ENCODE peak calls at places on chromosomes 3 and 15, in four cellular contexts. K, Z, V and L are unnamed samples.

GRCh38 chr15:40493089-40493840 is 22.5 kb downstream of the CHST14 start:
- DNase-seq in Z (peak; percentile 34), K (no peak), V (no peak), L (no peak)

GRCh38 chr3:189941125-189941524 is 179.6 kb downstream of the P3H2 start:
- DNase-seq in Z (no peak), V (no peak), K (no peak), L (no peak)

GRCh38 chr3:114504941-114505632 is 211.3 kb downstream of the TIGIT start:
- DNase-seq in K (no peak), V (no peak), Z (peak; percentile 40), L (no peak)

GRCh38 chr3:172520332-172520831 is 2.8 kb downstream of the TNFSF10 start:
- DNase-seq in V (no peak), K (no peak), Z (peak; percentile 90), L (no peak)

GRCh38 chr3:129838086-129838485 is 55.4 kb downstream of the TMCC1 start:
- DNase-seq in V (no peak), Z (no peak), K (no peak), L (no peak)

GRCh38 chr3:30676424-30677346 is 70.3 kb downstream of the TGFBR2 start:
- DNase-seq in K (no peak), V (no peak), Z (no peak), L (no peak)

GRCh38 chr15:33057845-33058244 is 136.7 kb downstream of the FMN1 start:
- DNase-seq in V (no peak), Z (no peak), K (no peak), L (no peak)

GRCh38 chr3:15287565-15288330 is 44.6 kb downstream of the SH3BP5 start:
- DNase-seq in Z (peak; percentile 99), V (no peak), K (peak; percentile 70), L (peak; percentile 81)

GRCh38 chr3:21752749-21753347 is 1.8 kb upstream of the ZNF385D start:
- DNase-seq in Z (peak; percentile 85), V (no peak), K (no peak), L (peak; percentile 23)

GRCh38 chr15:66702770-66703539 is 919 bp downstream of the SMAD6 start:
- DNase-seq in Z (no peak), K (no peak), V (no peak), L (no peak)

GRCh38 chr3:195095035-195095703 is 175.8 kb downstream of the XXYLT1 start:
- DNase-seq in K (no peak), Z (no peak), V (no peak), L (no peak)

GRCh38 chr3:68007621-68008226 is 353.3 kb upstream of the SUCLG2 start:
- DNase-seq in V (no peak), K (no peak), Z (no peak), L (no peak)

GRCh38 chr3:43999920-44000319 is 241.8 kb upstream of the TOPAZ1 start:
- DNase-seq in V (no peak), K (no peak), Z (no peak), L (no peak)

GRCh38 chr3:195537995-195538394 is 5.1 kb downstream of the PPP1R2 start:
- DNase-seq in Z (no peak), K (no peak), V (no peak), L (no peak)

GRCh38 chr3:94619643-94620042 is 556.8 kb downstream of the NSUN3 start:
- DNase-seq in V (no peak), Z (no peak), K (no peak), L (no peak)

GRCh38 chr3:97793415-97794019 is 28.3 kb upstream of the CRYBG3 start:
- DNase-seq in Z (peak; percentile 72), V (peak; percentile 26), K (no peak), L (no peak)

GRCh38 chr3:126969586-126969985 is 13.3 kb upstream of the PLXNA1 start:
- DNase-seq in K (no peak), Z (peak; percentile 93), V (no peak), L (no peak)

GRCh38 chr3:197224034-197224444 is 74.4 kb downstream of the DLG1 start:
- DNase-seq in K (no peak), V (peak; percentile 32), Z (peak; percentile 71), L (no peak)

GRCh38 chr3:57557088-57557537 is 1.0 kb downstream of the PDE12 start:
- DNase-seq in K (no peak), V (no peak), Z (peak; percentile 62), L (peak; percentile 53)

GRCh38 chr3:36591959-36592358 is 172.4 kb downstream of the DCLK3 start:
- DNase-seq in V (no peak), K (no peak), Z (peak; percentile 35), L (no peak)

GRCh38 chr3:187456268-187456667 is 88.1 kb downstream of the RTP4 start:
- DNase-seq in V (no peak), K (peak; percentile 38), Z (peak; percentile 65), L (peak; percentile 52)

GRCh38 chr3:127616836-127617605 is 12.0 kb upstream of the PODXL2 start:
- DNase-seq in Z (no peak), V (no peak), K (no peak), L (no peak)

GRCh38 chr3:8653800-8654408 is 9.3 kb upstream of the SSUH2 start:
- DNase-seq in V (no peak), Z (no peak), K (no peak), L (no peak)

GRCh38 chr3:45758871-45759270 is 37.5 kb downstream of the SLC6A20 start:
- DNase-seq in K (no peak), V (no peak), Z (no peak), L (no peak)

GRCh38 chr3:105686324-105686897 is 182.4 kb downstream of the CBLB start:
- DNase-seq in K (no peak), V (peak; percentile 0), Z (peak; percentile 63), L (no peak)

GRCh38 chr3:56988874-56989433 is 71.5 kb upstream of the SPATA12 start:
- DNase-seq in Z (peak; percentile 79), V (peak; percentile 43), K (peak; percentile 84), L (peak; percentile 85)

GRCh38 chr3:131716007-131716406 is 213.2 kb upstream of the MRPL3 start:
- DNase-seq in V (no peak), K (no peak), Z (no peak), L (no peak)
- TF ChIP-seq CTCF in V (no peak), K (no peak), Z (no peak), L (no peak)

DNA sequence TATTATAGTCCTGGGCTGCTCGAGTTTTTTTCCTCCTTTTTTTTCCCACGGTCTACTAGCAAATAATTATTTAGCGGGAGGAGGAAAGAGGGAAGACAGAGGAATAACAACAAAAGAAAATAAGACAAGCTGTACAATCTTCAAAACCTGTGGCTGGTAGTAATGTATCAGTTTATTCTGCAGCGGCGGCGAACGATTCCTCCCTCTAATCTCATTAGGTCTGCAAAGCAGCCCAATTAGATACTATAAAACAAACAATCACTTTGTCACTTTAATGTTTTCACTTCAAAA is 398 bp upstream of the TLE3 start:
- DNase-seq in K (no peak), V (no peak), Z (no peak), L (no peak)
- TF ChIP-seq CTCF in K (peak; percentile 0), V (no peak), Z (no peak), L (peak; percentile 2)

GRCh38 chr15:65517866-65518207 is 348 bp upstream of the DPP8 start:
- DNase-seq in V (no peak), Z (peak; percentile 54), K (no peak), L (no peak)
- TF ChIP-seq CTCF in V (no peak), Z (no peak), K (no peak), L (no peak)

GRCh38 chr3:100500320-100500880 is 8.0 kb downstream of the TMEM45A start:
- DNase-seq in Z (no peak), K (no peak), V (no peak), L (no peak)
- TF ChIP-seq CTCF in Z (no peak), K (no peak), V (no peak), L (no peak)

GRCh38 chr3:175127075-175127662 is 268.0 kb downstream of the NAALADL2 start:
- DNase-seq in V (no peak), K (no peak), Z (no peak), L (no peak)

GRCh38 chr3:175129571-175129970 is 270.4 kb downstream of the NAALADL2 start:
- DNase-seq in Z (no peak), K (no peak), V (no peak), L (no peak)

DNA sequence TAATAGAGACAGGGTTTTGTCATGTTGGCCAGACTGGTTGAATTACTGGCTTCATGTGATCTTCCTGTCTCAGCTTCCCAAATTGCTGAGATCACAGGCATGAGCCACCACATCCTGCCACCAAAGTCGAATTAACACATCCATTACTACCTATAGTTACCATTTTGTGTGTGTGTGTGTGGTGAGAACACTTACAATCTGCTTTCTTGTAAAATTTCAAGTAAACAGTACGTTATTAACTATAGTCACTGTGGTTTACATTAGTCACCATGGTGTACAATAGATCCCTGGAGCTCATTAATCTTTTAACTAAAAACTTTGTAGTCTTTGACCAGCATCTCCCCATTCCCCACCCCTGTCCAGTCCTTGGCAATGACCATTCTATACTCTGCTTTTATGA is 270.0 kb downstream of the NAALADL2 start:
- DNase-seq in K (no peak), Z (peak; percentile 56), V (no peak), L (no peak)
- TF ChIP-seq CTCF in K (no peak), Z (no peak), V (no peak), L (no peak)

DNA sequence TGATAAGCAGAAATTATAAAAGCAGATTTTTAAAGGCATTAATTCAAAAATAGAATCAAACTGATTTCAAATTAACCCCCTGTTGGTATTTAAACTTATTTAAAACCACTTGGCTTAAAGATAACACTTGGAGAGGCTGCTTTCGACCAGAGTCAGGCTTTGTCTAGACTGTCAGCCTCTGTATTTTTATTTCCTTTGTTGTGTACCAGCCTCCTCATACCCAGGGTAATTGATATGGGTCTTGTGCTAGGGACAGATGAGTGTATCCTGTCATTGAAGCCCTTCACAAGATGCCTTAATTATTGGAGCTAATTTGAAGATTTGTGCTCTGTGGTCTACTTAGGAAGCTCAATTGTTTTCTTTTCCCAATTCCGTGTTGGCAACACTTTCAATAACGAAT is 60.4 kb upstream of the DPH6 start:
- DNase-seq in V (no peak), K (no peak), Z (no peak), L (no peak)
- TF ChIP-seq CTCF in V (no peak), K (no peak), Z (no peak), L (no peak)